ENCODE peak calls at places on chromosomes 2 and 18, in seven cellular contexts. E is endothelial cell of umbilical vein, S is adrenal gland, N is heart left ventricle, H is IMR-90, R is A549, G is uterus. Z is an unnamed sample. For H3K4me1, the result is how much of the 10 kb centered on the place peaks cover.

GRCh38 chr2:83055338-83056010 is 1403.6 kb downstream of the SUCLG1 start:
- DNase-seq in E (peak), N (no peak), R (no peak), S (no peak), G (no peak), H (peak), Z (no peak)

GRCh38 chr2:234558642-234559041 is 61.8 kb upstream of the ARL4C start:
- DNase-seq in R (no peak), H (no peak), E (no peak), N (no peak), S (no peak), G (no peak), Z (no peak)

GRCh38 chr18:31499157-31499524 is 1.2 kb downstream of the DSG2 start:
- DNase-seq in H (no peak), S (no peak), E (no peak), R (no peak), N (no peak), G (no peak), Z (no peak)

GRCh38 chr18:79902075-79902474 is 49.4 kb downstream of the SLC66A2 start:
- DNase-seq in E (no peak), S (no peak), G (no peak), N (no peak), H (no peak), R (no peak), Z (peak)

GRCh38 chr2:220162320-220162719 is 534.9 kb downstream of the SLC4A3 start:
- DNase-seq in G (no peak), R (no peak), N (no peak), E (no peak), S (no peak), H (peak), Z (no peak)

GRCh38 chr2:10255189-10256030 is 47.3 kb upstream of the HPCAL1 start:
- DNase-seq in G (no peak), R (no peak), N (no peak), E (no peak), H (no peak), S (no peak), Z (no peak)

GRCh38 chr2:114113527-114113926 is 223.6 kb downstream of the ACTR3 start:
- DNase-seq in S (no peak), R (no peak), H (no peak), G (no peak), E (no peak), N (no peak), Z (no peak)

GRCh38 chr18:22844643-22845042 is 88.5 kb upstream of the RBBP8 start:
- DNase-seq in E (no peak), H (no peak), N (no peak), S (no peak), R (no peak), G (no peak), Z (no peak)

GRCh38 chr2:88560619-88561307 is 66.5 kb downstream of the EIF2AK3 start:
- DNase-seq in G (no peak), R (no peak), H (no peak), N (no peak), S (no peak), E (no peak), Z (no peak)

GRCh38 chr2:220556658-220557057 is 929.2 kb downstream of the SLC4A3 start:
- DNase-seq in R (no peak), N (no peak), E (no peak), S (no peak), G (no peak), H (peak), Z (no peak)

GRCh38 chr18:74264303-74265020 is 27.3 kb downstream of the CYB5A start:
- DNase-seq in S (no peak), N (no peak), G (no peak), E (no peak), H (no peak), R (no peak), Z (no peak)

GRCh38 chr2:64359892-64360657 is 93.9 kb upstream of the LGALSL start:
- DNase-seq in E (peak), N (peak), H (peak), R (peak), G (peak), S (peak), Z (peak)

GRCh38 chr2:180707867-180708205 is 272.6 kb upstream of the UBE2E3 start:
- DNase-seq in R (peak), S (no peak), E (peak), G (no peak), N (no peak), H (peak), Z (peak)

GRCh38 chr2:239765076-239765845 is 259.9 kb downstream of the NDUFA10 start:
- DNase-seq in E (no peak), G (no peak), N (no peak), H (no peak), R (no peak), S (no peak), Z (no peak)

GRCh38 chr2:109367679-109368078 is 238.7 kb downstream of the SH3RF3 start:
- DNase-seq in G (no peak), S (no peak), R (no peak), N (no peak), E (no peak), H (no peak), Z (no peak)

GRCh38 chr2:54599914-54600313 is 123.5 kb upstream of the EML6 start:
- DNase-seq in E (no peak), R (no peak), G (peak), S (peak), H (no peak), N (peak), Z (peak)

GRCh38 chr18:50870138-50870845 is 8.6 kb upstream of the ME2 start:
- DNase-seq in S (no peak), G (no peak), R (peak), H (peak), N (no peak), E (peak), Z (peak)

GRCh38 chr18:79684283-79684631 is 4.7 kb downstream of the CTDP1 start:
- DNase-seq in N (no peak), E (no peak), H (no peak), G (no peak), R (no peak), S (no peak), Z (no peak)

GRCh38 chr2:54166121-54166773 is 50.8 kb downstream of the ACYP2 start:
- DNase-seq in E (no peak), S (no peak), G (no peak), H (peak), N (no peak), R (no peak), Z (no peak)

GRCh38 chr2:7672027-7672684 is 754.9 kb downstream of the RNF144A start:
- DNase-seq in G (no peak), E (no peak), H (peak), N (no peak), R (peak), S (peak), Z (peak)

GRCh38 chr2:239150125-239151011 is 250.5 kb downstream of the HDAC4 start:
- DNase-seq in R (no peak), E (no peak), S (no peak), N (peak), G (peak), H (no peak), Z (no peak)

GRCh38 chr2:6441800-6442199 is 423.9 kb downstream of the CMPK2 start:
- DNase-seq in G (no peak), R (no peak), H (peak), S (no peak), E (no peak), N (no peak), Z (no peak)

GRCh38 chr2:31384351-31384750 is 30.2 kb downstream of the XDH start:
- DNase-seq in N (no peak), S (no peak), G (no peak), R (peak), H (peak), E (no peak), Z (no peak)

GRCh38 chr2:165961818-165962217 is 8.2 kb upstream of the TTC21B start:
- DNase-seq in N (no peak), G (no peak), E (no peak), H (no peak), R (no peak), S (no peak), Z (no peak)

GRCh38 chr2:21395366-21395765 is 271.6 kb downstream of the TDRD15 start:
- DNase-seq in N (no peak), G (no peak), E (no peak), S (no peak), H (no peak), R (peak), Z (peak)

GRCh38 chr2:23700627-23701026 is 226.3 kb downstream of the ATAD2B start:
- DNase-seq in R (no peak), S (no peak), E (no peak), N (no peak), H (no peak), G (no peak), Z (no peak)

GRCh38 chr2:62409442-62409841 is 96.6 kb downstream of the TMEM17 start:
- DNase-seq in G (no peak), N (no peak), E (no peak), R (no peak), H (peak), S (no peak), Z (no peak)

GRCh38 chr2:35946431-35946991 is 409.1 kb upstream of the CRIM1 start:
- DNase-seq in R (no peak), N (no peak), H (no peak), G (no peak), S (no peak), E (no peak), Z (no peak)

GRCh38 chr18:63844254-63844653 is 43.3 kb upstream of the SERPINB2 start:
- DNase-seq in G (no peak), S (no peak), N (no peak), E (peak), H (peak), R (peak), Z (no peak)

DNA sequence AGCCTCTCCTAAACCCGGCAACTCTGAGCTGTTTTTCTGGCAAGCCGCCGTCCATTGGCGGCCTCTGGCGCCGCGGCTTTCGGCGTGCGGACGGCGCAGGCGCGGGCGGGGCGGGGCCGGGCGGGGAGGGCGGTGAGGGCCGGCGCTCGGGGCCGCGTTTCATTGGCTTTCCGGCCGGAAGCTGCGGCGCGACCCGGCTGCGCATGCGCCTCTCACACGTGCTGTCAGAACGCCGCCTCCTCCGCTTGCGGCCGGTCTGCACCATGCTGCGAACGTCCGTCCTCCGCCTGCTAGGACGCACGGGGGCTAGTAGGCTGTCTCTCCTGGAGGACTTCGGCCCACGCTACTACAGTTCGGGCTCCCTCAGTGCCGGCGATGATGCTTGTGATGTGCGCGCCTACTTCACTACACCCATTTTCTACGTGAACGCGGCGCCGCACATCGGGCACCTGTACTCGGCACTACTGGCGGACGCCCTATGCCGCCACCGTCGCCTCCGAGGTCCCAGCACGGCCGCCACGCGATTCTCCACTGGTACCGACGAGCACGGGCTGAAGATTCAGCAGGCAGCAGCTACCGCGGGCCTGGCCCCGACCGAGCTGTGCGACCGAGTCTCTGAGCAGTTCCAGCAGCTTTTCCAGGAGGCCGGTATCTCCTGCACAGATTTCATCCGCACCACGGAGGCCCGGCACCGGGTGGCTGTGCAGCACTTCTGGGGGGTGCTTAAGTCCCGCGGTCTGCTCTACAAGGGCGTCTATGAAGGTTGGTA is at the start of gene MARS2:
- DNase-seq in E (peak), N (peak), R (peak), H (peak), S (peak), G (peak), Z (peak)
- TF ChIP-seq POLR2A in E (peak), N (no peak), R (peak), H (no peak), S (peak), G (peak), Z (peak)

DNA sequence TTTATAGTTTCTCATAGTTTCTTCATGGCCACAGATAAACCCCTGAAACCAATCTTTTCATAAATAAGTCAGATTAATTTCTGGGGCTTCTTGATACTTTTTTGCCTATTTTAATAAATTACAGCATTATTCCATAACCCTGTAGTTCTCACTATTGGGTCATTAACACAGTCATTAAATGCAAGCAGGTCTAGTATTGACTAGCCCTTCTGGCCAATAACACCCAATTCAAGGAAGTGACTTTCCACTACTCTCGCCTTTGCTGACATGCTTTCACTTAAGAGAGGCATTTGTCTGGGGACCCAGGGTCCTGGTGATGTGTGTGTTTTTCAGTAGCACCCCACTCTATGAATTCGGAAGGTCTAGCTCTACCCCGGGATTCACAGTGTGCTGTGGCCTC is 18.8 kb upstream of the IL1RL2 start:
- DNase-seq in S (no peak), E (no peak), G (no peak), R (no peak), N (no peak), H (no peak), Z (no peak)
- H3K27ac ChIP-seq in S (no peak), E (no peak), G (no peak), R (no peak), N (no peak), H (no peak), Z (no peak)

DNA sequence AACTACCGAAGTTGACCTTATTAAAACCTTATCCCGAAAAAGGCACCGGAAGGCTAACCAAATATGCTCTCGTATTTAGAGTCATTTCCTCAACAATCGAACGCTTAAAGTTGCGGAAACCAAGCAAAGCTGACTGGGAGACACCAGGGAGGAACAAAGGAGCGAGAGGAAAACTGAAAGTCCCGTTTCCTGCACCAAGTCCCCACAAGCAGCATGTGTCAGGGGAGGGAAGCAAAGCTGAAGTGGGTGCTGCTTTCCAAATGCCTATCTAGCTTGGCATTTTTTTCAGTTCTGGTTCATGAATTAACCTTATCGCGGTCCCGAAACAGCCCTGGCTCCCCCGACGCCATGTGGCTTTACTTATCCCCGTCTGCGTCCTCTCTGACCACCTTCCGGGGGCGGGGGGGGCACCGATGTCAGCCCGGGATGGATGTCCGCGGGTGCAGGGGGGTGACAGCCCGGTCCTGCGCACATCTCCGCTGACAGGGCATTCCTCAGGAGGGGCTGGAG is 44.1 kb downstream of the ZNF516 start:
- DNase-seq in R (no peak), S (peak), G (no peak), H (peak), N (peak), E (peak), Z (peak)
- H3K4me1 ChIP-seq in R (under half), S (half or more), G (under half), H (under half), N (half or more), E (under half), Z (half or more)

GRCh38 chr2:216507220-216508143 is 8.8 kb downstream of the RPL37A start:
- DNase-seq in G (no peak), R (no peak), S (no peak), E (no peak), N (no peak), H (no peak), Z (no peak)
- TF ChIP-seq POLR2A in G (no peak), R (no peak), S (no peak), E (no peak), N (no peak), H (no peak), Z (no peak)

GRCh38 chr2:241350878-241351639 is 5.0 kb upstream of the FARP2 start:
- DNase-seq in H (no peak), N (no peak), E (no peak), G (no peak), R (peak), S (no peak), Z (no peak)

GRCh38 chr2:241350530-241350877 is 5.6 kb upstream of the FARP2 start:
- DNase-seq in H (no peak), N (no peak), G (no peak), E (no peak), S (no peak), R (no peak), Z (no peak)

GRCh38 chr2:241352227-241352626 is 3.9 kb upstream of the FARP2 start:
- DNase-seq in S (no peak), E (no peak), H (no peak), R (no peak), N (no peak), G (no peak), Z (no peak)

GRCh38 chr2:241349941-241350340 is 6.1 kb upstream of the FARP2 start:
- DNase-seq in S (no peak), N (no peak), H (no peak), E (no peak), R (no peak), G (no peak), Z (no peak)

DNA sequence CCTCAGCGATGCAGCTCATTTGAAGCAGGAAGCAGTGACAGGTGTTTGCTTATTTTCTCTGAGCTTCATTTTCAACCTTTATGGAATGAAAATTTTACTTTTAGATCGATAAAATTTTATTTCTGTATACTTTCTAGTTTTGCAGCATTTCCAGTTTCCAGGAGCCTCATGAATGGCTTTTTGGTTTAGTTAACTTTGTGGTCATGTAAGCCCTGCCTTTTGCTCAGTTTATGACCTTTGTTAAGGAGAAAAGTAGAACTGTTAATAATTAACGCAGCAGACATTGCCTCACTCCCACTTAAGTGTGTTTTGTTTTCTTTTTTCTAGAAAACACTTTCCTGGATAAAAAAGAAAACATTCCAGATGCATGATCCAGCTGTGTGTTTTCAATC is 4.4 kb upstream of the FARP2 start:
- DNase-seq in S (no peak), H (no peak), G (no peak), R (peak), N (no peak), E (no peak), Z (no peak)
- H3K27ac ChIP-seq in S (no peak), H (no peak), G (no peak), R (peak), N (no peak), E (no peak), Z (peak)

GRCh38 chr2:68660658-68661057 is 17.3 kb downstream of the PROKR1 start:
- DNase-seq in R (no peak), H (no peak), E (no peak), S (no peak), G (no peak), N (no peak), Z (no peak)
- H3K4me1 ChIP-seq in R (under half), H (under half), E (under half), S (under half), G (under half), N (under half), Z (under half)

GRCh38 chr2:230712443-230713330 is at the start of gene CAB39:
- DNase-seq in E (peak), R (peak), N (peak), S (peak), G (peak), H (peak), Z (peak)
- TF ChIP-seq POLR2A in E (peak), R (peak), N (no peak), S (peak), G (peak), H (peak), Z (peak)

GRCh38 chr2:56008661-56009411 is 85.3 kb upstream of the EFEMP1 start:
- DNase-seq in N (peak), S (peak), G (peak), R (peak), H (peak), E (peak), Z (peak)
- H3K27ac ChIP-seq in N (no peak), S (no peak), G (peak), R (peak), H (peak), E (peak), Z (no peak)

GRCh38 chr2:30303094-30303493 is 71.8 kb downstream of the LBH start:
- DNase-seq in E (no peak), N (no peak), G (no peak), R (no peak), S (no peak), H (no peak), Z (no peak)
- H3K4me1 ChIP-seq in E (under half), N (under half), G (under half), R (under half), S (under half), H (under half), Z (under half)

DNA sequence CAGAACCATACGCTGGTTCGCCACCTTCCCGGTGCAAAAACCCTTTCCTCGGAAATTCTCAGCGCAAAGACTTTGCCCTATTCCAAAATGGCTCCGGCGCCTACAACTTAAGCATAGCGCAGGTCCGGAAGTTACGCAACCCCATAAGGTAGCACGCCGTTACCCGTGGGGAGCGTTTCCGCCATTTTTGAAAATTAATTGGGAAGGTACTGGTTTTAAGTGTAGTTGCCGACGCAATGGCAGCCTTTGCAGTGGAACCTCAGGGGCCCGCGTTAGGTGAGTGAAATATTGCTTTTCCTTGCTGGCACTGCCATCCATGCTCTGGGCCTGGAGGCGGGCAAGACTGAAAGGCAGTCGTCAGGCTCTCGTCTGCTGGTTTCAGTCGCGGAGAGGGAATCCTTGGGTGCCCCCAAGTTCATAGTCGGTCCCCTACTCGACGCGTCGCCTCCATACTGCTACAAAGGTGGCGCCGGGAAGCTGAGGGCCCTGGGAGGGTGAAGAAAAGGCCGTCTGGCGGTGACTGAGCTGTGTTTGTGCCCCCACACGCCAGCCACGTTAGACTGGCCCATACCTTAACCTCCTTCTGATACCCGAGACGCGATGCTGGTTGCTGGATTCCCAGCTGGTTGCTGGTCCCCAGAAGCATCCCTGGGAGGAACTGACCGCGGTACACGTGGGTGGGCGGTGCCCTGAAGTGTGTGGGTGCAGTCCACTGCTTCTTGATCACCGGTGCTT is at the start of gene NUP35:
- DNase-seq in N (peak), R (peak), E (peak), S (peak), H (peak), G (peak), Z (peak)
- TF ChIP-seq POLR2A in N (no peak), R (peak), E (peak), S (peak), H (peak), G (peak), Z (peak)

Z was measured in body of pancreas.